ENCODE peak calls at places on chromosomes 12 and 14, in ten cellular contexts. One of them, this sample, is unnamed.

GRCh38 chr14:35818346-35819115 is 7.6 kb upstream of the BRMS1L start:
- DNase-seq in EL: peak
- DNase-seq in nephron progenitor cell: peak
- DNase-seq in PC-3: peak
- DNase-seq in NCI-H1092 treated with DMSO at 0.1 percent for 48 hours: peak
- DNase-seq in Karpas-422: peak
- DNase-seq in non-pigmented ciliary epithelial cell: no peak
- DNase-seq in DMS79: peak
- DNase-seq in stimulated activated CD4-positive, alpha-beta T cell treated with anti-CD3 and anti-CD28 coated beads, Interleukin-15, amount 100 ng/mL, for 1 hour: no peak
- DNase-seq in left kidney: peak
- DNase-seq in this sample: no peak

GRCh38 chr12:93167331-93167730 is 210.4 kb upstream of the NUDT4 start:
- DNase-seq in EL: no peak
- DNase-seq in nephron progenitor cell: no peak
- DNase-seq in PC-3: no peak
- DNase-seq in NCI-H1092 treated with DMSO at 0.1 percent for 48 hours: no peak
- DNase-seq in Karpas-422: no peak
- DNase-seq in non-pigmented ciliary epithelial cell: no peak
- DNase-seq in DMS79: no peak
- DNase-seq in stimulated activated CD4-positive, alpha-beta T cell treated with anti-CD3 and anti-CD28 coated beads, Interleukin-15, amount 100 ng/mL, for 1 hour: no peak
- DNase-seq in left kidney: no peak
- DNase-seq in this sample: no peak

GRCh38 chr12:116662612-116663144 is 75.2 kb downstream of the SPRING1 start:
- DNase-seq in EL: peak
- DNase-seq in nephron progenitor cell: peak
- DNase-seq in PC-3: no peak
- DNase-seq in NCI-H1092 treated with DMSO at 0.1 percent for 48 hours: peak
- DNase-seq in Karpas-422: no peak
- DNase-seq in non-pigmented ciliary epithelial cell: no peak
- DNase-seq in DMS79: no peak
- DNase-seq in stimulated activated CD4-positive, alpha-beta T cell treated with anti-CD3 and anti-CD28 coated beads, Interleukin-15, amount 100 ng/mL, for 1 hour: no peak
- DNase-seq in left kidney: peak
- DNase-seq in this sample: no peak

GRCh38 chr14:67562025-67562775 is 29.1 kb downstream of the PLEKHH1 start:
- DNase-seq in EL: no peak
- DNase-seq in nephron progenitor cell: no peak
- DNase-seq in PC-3: no peak
- DNase-seq in NCI-H1092 treated with DMSO at 0.1 percent for 48 hours: no peak
- DNase-seq in Karpas-422: no peak
- DNase-seq in non-pigmented ciliary epithelial cell: no peak
- DNase-seq in DMS79: no peak
- DNase-seq in stimulated activated CD4-positive, alpha-beta T cell treated with anti-CD3 and anti-CD28 coated beads, Interleukin-15, amount 100 ng/mL, for 1 hour: no peak
- DNase-seq in left kidney: no peak
- DNase-seq in this sample: no peak

GRCh38 chr12:67517181-67517887 is 131.2 kb upstream of the DYRK2 start:
- DNase-seq in EL: no peak
- DNase-seq in nephron progenitor cell: no peak
- DNase-seq in PC-3: peak
- DNase-seq in NCI-H1092 treated with DMSO at 0.1 percent for 48 hours: peak
- DNase-seq in Karpas-422: no peak
- DNase-seq in non-pigmented ciliary epithelial cell: no peak
- DNase-seq in DMS79: no peak
- DNase-seq in stimulated activated CD4-positive, alpha-beta T cell treated with anti-CD3 and anti-CD28 coated beads, Interleukin-15, amount 100 ng/mL, for 1 hour: no peak
- DNase-seq in left kidney: no peak
- DNase-seq in this sample: peak

GRCh38 chr12:68800294-68800693 is 7.7 kb upstream of the MDM2 start:
- DNase-seq in EL: no peak
- DNase-seq in nephron progenitor cell: no peak
- DNase-seq in PC-3: peak
- DNase-seq in NCI-H1092 treated with DMSO at 0.1 percent for 48 hours: no peak
- DNase-seq in Karpas-422: peak
- DNase-seq in non-pigmented ciliary epithelial cell: no peak
- DNase-seq in DMS79: no peak
- DNase-seq in stimulated activated CD4-positive, alpha-beta T cell treated with anti-CD3 and anti-CD28 coated beads, Interleukin-15, amount 100 ng/mL, for 1 hour: no peak
- DNase-seq in left kidney: no peak
- DNase-seq in this sample: no peak

GRCh38 chr12:62382526-62382925 is 84.1 kb upstream of the MON2 start:
- DNase-seq in EL: no peak
- DNase-seq in nephron progenitor cell: no peak
- DNase-seq in PC-3: no peak
- DNase-seq in NCI-H1092 treated with DMSO at 0.1 percent for 48 hours: no peak
- DNase-seq in Karpas-422: no peak
- DNase-seq in non-pigmented ciliary epithelial cell: no peak
- DNase-seq in DMS79: no peak
- DNase-seq in stimulated activated CD4-positive, alpha-beta T cell treated with anti-CD3 and anti-CD28 coated beads, Interleukin-15, amount 100 ng/mL, for 1 hour: no peak
- DNase-seq in left kidney: no peak
- DNase-seq in this sample: no peak

GRCh38 chr12:82479511-82479910 is 121.2 kb downstream of the METTL25 start:
- DNase-seq in EL: peak
- DNase-seq in nephron progenitor cell: no peak
- DNase-seq in PC-3: peak
- DNase-seq in NCI-H1092 treated with DMSO at 0.1 percent for 48 hours: no peak
- DNase-seq in Karpas-422: no peak
- DNase-seq in non-pigmented ciliary epithelial cell: no peak
- DNase-seq in DMS79: no peak
- DNase-seq in stimulated activated CD4-positive, alpha-beta T cell treated with anti-CD3 and anti-CD28 coated beads, Interleukin-15, amount 100 ng/mL, for 1 hour: no peak
- DNase-seq in left kidney: no peak
- DNase-seq in this sample: no peak

GRCh38 chr12:49683604-49684309 is 23.4 kb downstream of the FMNL3 start:
- DNase-seq in EL: no peak
- DNase-seq in nephron progenitor cell: no peak
- DNase-seq in PC-3: no peak
- DNase-seq in NCI-H1092 treated with DMSO at 0.1 percent for 48 hours: no peak
- DNase-seq in Karpas-422: no peak
- DNase-seq in non-pigmented ciliary epithelial cell: no peak
- DNase-seq in DMS79: peak
- DNase-seq in stimulated activated CD4-positive, alpha-beta T cell treated with anti-CD3 and anti-CD28 coated beads, Interleukin-15, amount 100 ng/mL, for 1 hour: no peak
- DNase-seq in left kidney: peak
- DNase-seq in this sample: no peak

GRCh38 chr12:57079821-57080220 is 1.2 kb upstream of the NEMP1 start:
- DNase-seq in EL: no peak
- DNase-seq in nephron progenitor cell: no peak
- DNase-seq in PC-3: no peak
- DNase-seq in NCI-H1092 treated with DMSO at 0.1 percent for 48 hours: no peak
- DNase-seq in Karpas-422: no peak
- DNase-seq in non-pigmented ciliary epithelial cell: no peak
- DNase-seq in DMS79: no peak
- DNase-seq in stimulated activated CD4-positive, alpha-beta T cell treated with anti-CD3 and anti-CD28 coated beads, Interleukin-15, amount 100 ng/mL, for 1 hour: no peak
- DNase-seq in left kidney: no peak
- DNase-seq in this sample: no peak

GRCh38 chr14:52025310-52025709 is 36.0 kb downstream of the RTRAF start:
- DNase-seq in EL: peak
- DNase-seq in nephron progenitor cell: no peak
- DNase-seq in PC-3: peak
- DNase-seq in NCI-H1092 treated with DMSO at 0.1 percent for 48 hours: no peak
- DNase-seq in Karpas-422: no peak
- DNase-seq in non-pigmented ciliary epithelial cell: peak
- DNase-seq in DMS79: no peak
- DNase-seq in stimulated activated CD4-positive, alpha-beta T cell treated with anti-CD3 and anti-CD28 coated beads, Interleukin-15, amount 100 ng/mL, for 1 hour: no peak
- DNase-seq in left kidney: no peak
- DNase-seq in this sample: no peak

GRCh38 chr12:63150255-63151060 is 543 bp downstream of the AVPR1A start:
- DNase-seq in EL: peak
- DNase-seq in nephron progenitor cell: peak
- DNase-seq in PC-3: no peak
- DNase-seq in NCI-H1092 treated with DMSO at 0.1 percent for 48 hours: peak
- DNase-seq in Karpas-422: no peak
- DNase-seq in non-pigmented ciliary epithelial cell: no peak
- DNase-seq in DMS79: no peak
- DNase-seq in stimulated activated CD4-positive, alpha-beta T cell treated with anti-CD3 and anti-CD28 coated beads, Interleukin-15, amount 100 ng/mL, for 1 hour: no peak
- DNase-seq in left kidney: peak
- DNase-seq in this sample: no peak

GRCh38 chr12:118070650-118071049 is 9.7 kb upstream of the WSB2 start:
- DNase-seq in EL: no peak
- DNase-seq in nephron progenitor cell: no peak
- DNase-seq in PC-3: no peak
- DNase-seq in NCI-H1092 treated with DMSO at 0.1 percent for 48 hours: no peak
- DNase-seq in Karpas-422: no peak
- DNase-seq in non-pigmented ciliary epithelial cell: no peak
- DNase-seq in DMS79: no peak
- DNase-seq in stimulated activated CD4-positive, alpha-beta T cell treated with anti-CD3 and anti-CD28 coated beads, Interleukin-15, amount 100 ng/mL, for 1 hour: no peak
- DNase-seq in left kidney: no peak
- DNase-seq in this sample: no peak

GRCh38 chr12:114311966-114312365 is 94.0 kb downstream of the TBX5 start:
- DNase-seq in EL: peak
- DNase-seq in nephron progenitor cell: no peak
- DNase-seq in PC-3: no peak
- DNase-seq in NCI-H1092 treated with DMSO at 0.1 percent for 48 hours: no peak
- DNase-seq in Karpas-422: no peak
- DNase-seq in non-pigmented ciliary epithelial cell: no peak
- DNase-seq in DMS79: no peak
- DNase-seq in stimulated activated CD4-positive, alpha-beta T cell treated with anti-CD3 and anti-CD28 coated beads, Interleukin-15, amount 100 ng/mL, for 1 hour: no peak
- DNase-seq in left kidney: no peak
- DNase-seq in this sample: no peak

GRCh38 chr14:67515386-67516079 is 17.6 kb upstream of the PLEKHH1 start:
- DNase-seq in EL: peak
- DNase-seq in nephron progenitor cell: no peak
- DNase-seq in PC-3: peak
- DNase-seq in NCI-H1092 treated with DMSO at 0.1 percent for 48 hours: peak
- DNase-seq in Karpas-422: peak
- DNase-seq in non-pigmented ciliary epithelial cell: no peak
- DNase-seq in DMS79: no peak
- DNase-seq in stimulated activated CD4-positive, alpha-beta T cell treated with anti-CD3 and anti-CD28 coated beads, Interleukin-15, amount 100 ng/mL, for 1 hour: no peak
- DNase-seq in left kidney: no peak
- DNase-seq in this sample: no peak

This sample was measured in breast epithelium.